ENCODE peak calls at places on chromosomes 5 and 9, in four cellular contexts. W is H1, Y is GM12878, B is K562. L is an unnamed sample.

GRCh38 chr9:14423816-14424261 is 109.9 kb upstream of the NFIB start:
- DNase-seq in W (no peak), Y (no peak), B (no peak), L (no peak)

GRCh38 chr9:19998153-19998552 is 209.3 kb upstream of the SLC24A2 start:
- DNase-seq in B (no peak), W (no peak), Y (peak; percentile 19), L (no peak)

GRCh38 chr5:164617290-164617689 is 1111.9 kb downstream of the MAT2B start:
- DNase-seq in Y (no peak), B (no peak), W (no peak), L (no peak)

GRCh38 chr9:6049798-6050197 is 34.4 kb upstream of the RANBP6 start:
- DNase-seq in W (no peak), B (peak; percentile 54), Y (peak; percentile 48), L (no peak)

GRCh38 chr5:83955916-83956315 is 235.3 kb upstream of the HAPLN1 start:
- DNase-seq in W (no peak), B (no peak), Y (no peak), L (no peak)

GRCh38 chr5:78009937-78010527 is 233.9 kb upstream of the TBCA start:
- DNase-seq in B (no peak), Y (no peak), W (no peak), L (no peak)

GRCh38 chr5:982377-983237 is 26.0 kb upstream of the NKD2 start:
- DNase-seq in Y (no peak), B (peak; percentile 52), W (peak; percentile 38), L (peak; percentile 63)

GRCh38 chr9:120396926-120397325 is 183.0 kb downstream of the CDK5RAP2 start:
- DNase-seq in Y (no peak), W (no peak), B (no peak), L (no peak)

GRCh38 chr9:70947086-70947485 is 174.3 kb downstream of the TRPM3 start:
- DNase-seq in B (no peak), W (no peak), Y (no peak), L (no peak)

GRCh38 chr5:109329296-109330252 is 80.2 kb downstream of the PJA2 start:
- DNase-seq in B (no peak), W (no peak), Y (no peak), L (no peak)

GRCh38 chr9:124780757-124781151 is 3.8 kb downstream of the OLFML2A start:
- DNase-seq in B (no peak), W (no peak), Y (no peak), L (no peak)

GRCh38 chr9:131704195-131704983 is 35.5 kb downstream of the RAPGEF1 start:
- DNase-seq in Y (no peak), B (no peak), W (no peak), L (no peak)

GRCh38 chr9:7980691-7981289 is 181.2 kb upstream of the DMAC1 start:
- DNase-seq in B (no peak), W (no peak), Y (no peak), L (no peak)

GRCh38 chr9:114271556-114272510 is 51.1 kb upstream of the ORM1 start:
- DNase-seq in Y (no peak), W (no peak), B (peak; percentile 20), L (peak; percentile 78)

GRCh38 chr5:91311168-91311696 is 71.9 kb downstream of the ARRDC3 start:
- DNase-seq in W (no peak), Y (no peak), B (no peak), L (no peak)

GRCh38 chr5:67315082-67315801 is 118.6 kb upstream of the CD180 start:
- DNase-seq in W (no peak), Y (no peak), B (no peak), L (no peak)

GRCh38 chr9:130663258-130664171 is 879 bp upstream of the PRDM12 start:
- DNase-seq in B (no peak), Y (no peak), W (no peak), L (peak; percentile 68)

GRCh38 chr9:33151007-33151557 is 16.1 kb downstream of the B4GALT1 start:
- DNase-seq in Y (no peak), B (peak; percentile 68), W (no peak), L (no peak)

GRCh38 chr5:1514027-1514818 is 9.5 kb downstream of the LPCAT1 start:
- DNase-seq in B (no peak), W (no peak), Y (no peak), L (peak; percentile 9)

GRCh38 chr9:504921-505821 is 290.5 kb downstream of the DOCK8 start:
- DNase-seq in B (no peak), W (no peak), Y (no peak), L (peak; percentile 32)

GRCh38 chr5:180555168-180555921 is 36.0 kb downstream of the SCGB3A1 start:
- DNase-seq in B (peak; percentile 81), Y (no peak), W (no peak), L (no peak)

GRCh38 chr5:77101298-77101697 is 14.2 kb upstream of the ZBED3 start:
- DNase-seq in Y (no peak), W (no peak), B (no peak), L (no peak)

GRCh38 chr5:102130890-102131289 is 165.2 kb downstream of the SLCO4C1 start:
- DNase-seq in Y (no peak), W (no peak), B (no peak), L (no peak)

GRCh38 chr5:32276173-32276853 is 36.4 kb downstream of the MTMR12 start:
- DNase-seq in W (peak; percentile 43), Y (no peak), B (no peak), L (no peak)

GRCh38 chr5:41956943-41957342 is 31.9 kb downstream of the FBXO4 start:
- DNase-seq in Y (no peak), W (no peak), B (no peak), L (no peak)

GRCh38 chr9:105672711-105673234 is 10.5 kb downstream of the TAL2 start:
- DNase-seq in Y (no peak), B (peak; percentile 53), W (no peak), L (no peak)

GRCh38 chr9:134811673-134812668 is 68.6 kb upstream of the FCN2 start:
- DNase-seq in B (no peak), Y (no peak), W (peak; percentile 50), L (no peak)

GRCh38 chr9:111298111-111298510 is 31.9 kb downstream of the OR2K2 start:
- DNase-seq in B (no peak), W (no peak), Y (no peak), L (no peak)

GRCh38 chr5:43941806-43942205 is 338.8 kb downstream of the NNT start:
- DNase-seq in B (no peak), W (no peak), Y (no peak), L (no peak)

GRCh38 chr5:53874409-53874808 is 314.0 kb downstream of the NDUFS4 start:
- DNase-seq in B (peak; percentile 20), Y (no peak), W (no peak), L (peak; percentile 12)

GRCh38 chr9:86639899-86640379 is 285.7 kb upstream of the TUT7 start:
- DNase-seq in B (no peak), Y (no peak), W (no peak), L (no peak)

GRCh38 chr5:60492958-60493357 is 207.0 kb downstream of the DEPDC1B start:
- DNase-seq in B (peak; percentile 5), W (no peak), Y (no peak), L (no peak)

GRCh38 chr9:89795555-89796195 is 190.9 kb downstream of the GADD45G start:
- DNase-seq in Y (no peak), W (no peak), B (no peak), L (no peak)

GRCh38 chr5:36459191-36460135 is 146.9 kb upstream of the SLC1A3 start:
- DNase-seq in B (peak; percentile 68), Y (peak; percentile 4), W (no peak), L (no peak)

GRCh38 chr5:68380071-68380470 is 164.5 kb downstream of the PIK3R1 start:
- DNase-seq in W (no peak), B (peak; percentile 35), Y (no peak), L (no peak)

GRCh38 chr5:107925195-107925594 is 254.5 kb upstream of the EFNA5 start:
- DNase-seq in Y (no peak), W (no peak), B (no peak), L (no peak)

GRCh38 chr5:14954620-14955343 is 83.2 kb upstream of the ANKH start:
- DNase-seq in B (no peak), W (no peak), Y (no peak), L (peak; percentile 81)

GRCh38 chr5:141708016-141708415 is 26.0 kb upstream of the ARAP3 start:
- DNase-seq in W (no peak), Y (no peak), B (peak; percentile 69), L (no peak)

GRCh38 chr5:132251220-132251725 is 6.2 kb upstream of the PDLIM4 start:
- DNase-seq in B (no peak), Y (no peak), W (no peak), L (no peak)
- TF ChIP-seq USF2 in B (no peak), Y (no peak), W (no peak), L (no peak)

GRCh38 chr9:129458663-129459549 is 162.0 kb downstream of the C9orf50 start:
- DNase-seq in W (no peak), B (no peak), Y (no peak), L (peak; percentile 90)
- TF ChIP-seq NRF1 in W (no peak), B (no peak), Y (no peak), L (no peak)

GRCh38 chr9:133667759-133668450 is 31.7 kb downstream of the DBH start:
- DNase-seq in W (no peak), B (no peak), Y (no peak), L (no peak)
- TF ChIP-seq USF2 in W (no peak), B (no peak), Y (no peak), L (no peak)

DNA sequence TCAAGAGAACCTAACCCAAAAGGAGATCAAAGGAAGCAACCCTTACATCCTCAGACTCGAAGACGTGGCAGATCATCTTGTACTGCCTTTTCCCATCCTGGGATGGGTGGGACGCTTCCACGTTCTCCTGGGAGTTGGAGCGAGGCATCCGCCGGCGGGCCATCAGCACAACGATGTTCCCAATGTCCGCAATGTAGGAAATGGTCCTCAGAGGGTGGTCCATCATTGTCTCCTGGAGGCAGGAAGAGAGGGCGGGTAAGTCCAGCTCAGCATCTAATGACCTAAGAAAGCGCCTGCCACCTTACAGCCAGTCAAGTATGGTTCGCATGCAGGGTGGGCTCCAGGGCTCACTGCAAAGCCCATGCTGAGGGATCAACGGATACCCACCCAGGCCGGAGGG is 131.2 kb downstream of the ENTREP1 start:
- DNase-seq in Y (no peak), W (no peak), B (no peak), L (no peak)
- TF ChIP-seq NRF1 in Y (no peak), W (no peak), B (no peak), L (no peak)

GRCh38 chr5:75048457-75048953 is 3.9 kb downstream of the GCNT4 start:
- DNase-seq in B (no peak), Y (peak; percentile 57), W (no peak), L (no peak)

GRCh38 chr5:75051217-75051751 is 1.1 kb downstream of the GCNT4 start:
- DNase-seq in W (no peak), B (no peak), Y (no peak), L (no peak)

GRCh38 chr5:75047356-75047755 is 5.0 kb downstream of the GCNT4 start:
- DNase-seq in W (no peak), B (no peak), Y (no peak), L (no peak)

GRCh38 chr5:75050415-75050814 is 1.9 kb downstream of the GCNT4 start:
- DNase-seq in W (no peak), B (peak; percentile 30), Y (no peak), L (peak; percentile 58)

GRCh38 chr5:75049581-75050274 is 2.6 kb downstream of the GCNT4 start:
- DNase-seq in B (peak; percentile 74), W (peak; percentile 56), Y (no peak), L (peak; percentile 56)
- TF ChIP-seq USF2 in B (no peak), W (no peak), Y (no peak), L (no peak)

GRCh38 chr5:172603425-172603824 is 37.6 kb upstream of the NEURL1B start:
- DNase-seq in W (no peak), B (no peak), Y (no peak), L (no peak)
- TF ChIP-seq NRF1 in W (no peak), B (no peak), Y (no peak), L (no peak)